ENCODE peak calls at places on chromosomes 12 and 14, in four cellular contexts. One of them, this sample, is unnamed.

GRCh38 chr12:47033081-47033480 is 46.3 kb upstream of the PCED1B start:
- DNase-seq in AG10803: peak
- DNase-seq in HTR-8/SVneo: no peak
- DNase-seq in memory B cell: no peak
- DNase-seq in this sample: peak

GRCh38 chr12:116657921-116658495 is 79.9 kb downstream of the SPRING1 start:
- DNase-seq in AG10803: no peak
- DNase-seq in HTR-8/SVneo: no peak
- DNase-seq in memory B cell: no peak
- DNase-seq in this sample: no peak

GRCh38 chr12:53056296-53056695 is 6.4 kb downstream of the TNS2 start:
- DNase-seq in AG10803: no peak
- DNase-seq in HTR-8/SVneo: no peak
- DNase-seq in memory B cell: no peak
- DNase-seq in this sample: no peak

GRCh38 chr12:132444957-132445883 is 44.7 kb upstream of the FBRSL1 start:
- DNase-seq in AG10803: no peak
- DNase-seq in HTR-8/SVneo: no peak
- DNase-seq in memory B cell: peak
- DNase-seq in this sample: no peak

GRCh38 chr12:40225337-40225983 is 663 bp downstream of the LRRK2 start:
- DNase-seq in AG10803: no peak
- DNase-seq in HTR-8/SVneo: no peak
- DNase-seq in memory B cell: no peak
- DNase-seq in this sample: peak

GRCh38 chr12:117778656-117779055 is 190.1 kb downstream of the KSR2 start:
- DNase-seq in AG10803: no peak
- DNase-seq in HTR-8/SVneo: no peak
- DNase-seq in memory B cell: no peak
- DNase-seq in this sample: no peak

GRCh38 chr14:103711516-103712431 is 3.5 kb downstream of the XRCC3 start:
- DNase-seq in AG10803: peak
- DNase-seq in HTR-8/SVneo: no peak
- DNase-seq in memory B cell: no peak
- DNase-seq in this sample: no peak

GRCh38 chr12:27614866-27615265 is 81.4 kb upstream of the REP15 start:
- DNase-seq in AG10803: no peak
- DNase-seq in HTR-8/SVneo: no peak
- DNase-seq in memory B cell: no peak
- DNase-seq in this sample: no peak

GRCh38 chr12:96501139-96501741 is 11.9 kb downstream of the CFAP54 start:
- DNase-seq in AG10803: peak
- DNase-seq in HTR-8/SVneo: peak
- DNase-seq in memory B cell: no peak
- DNase-seq in this sample: peak

GRCh38 chr14:89598548-89599186 is 181.6 kb upstream of the FOXN3 start:
- DNase-seq in AG10803: peak
- DNase-seq in HTR-8/SVneo: no peak
- DNase-seq in memory B cell: no peak
- DNase-seq in this sample: no peak

GRCh38 chr14:81412779-81413178 is 12.7 kb upstream of the STON2 start:
- DNase-seq in AG10803: no peak
- DNase-seq in HTR-8/SVneo: no peak
- DNase-seq in memory B cell: no peak
- DNase-seq in this sample: no peak

GRCh38 chr14:58722433-58722832 is 84.7 kb downstream of the DACT1 start:
- DNase-seq in AG10803: no peak
- DNase-seq in HTR-8/SVneo: no peak
- DNase-seq in memory B cell: no peak
- DNase-seq in this sample: no peak

GRCh38 chr12:7075931-7076330 is 15.4 kb downstream of the C1S start:
- DNase-seq in AG10803: peak
- DNase-seq in HTR-8/SVneo: no peak
- DNase-seq in memory B cell: no peak
- DNase-seq in this sample: no peak

GRCh38 chr14:77603654-77604270 is 12.7 kb downstream of the SPTLC2 start:
- DNase-seq in AG10803: no peak
- DNase-seq in HTR-8/SVneo: no peak
- DNase-seq in memory B cell: no peak
- DNase-seq in this sample: peak

GRCh38 chr12:132140918-132141841 is 2.9 kb downstream of the DDX51 start:
- DNase-seq in AG10803: no peak
- DNase-seq in HTR-8/SVneo: no peak
- DNase-seq in memory B cell: no peak
- DNase-seq in this sample: no peak

GRCh38 chr12:25115677-25116076 is 79.3 kb downstream of the DNAI7 start:
- DNase-seq in AG10803: no peak
- DNase-seq in HTR-8/SVneo: no peak
- DNase-seq in memory B cell: no peak
- DNase-seq in this sample: no peak

GRCh38 chr12:104687823-104688573 is 231.2 kb downstream of the CHST11 start:
- DNase-seq in AG10803: no peak
- DNase-seq in HTR-8/SVneo: no peak
- DNase-seq in memory B cell: no peak
- DNase-seq in this sample: no peak

GRCh38 chr12:93921511-93921910 is 226.9 kb upstream of the PLXNC1 start:
- DNase-seq in AG10803: no peak
- DNase-seq in HTR-8/SVneo: no peak
- DNase-seq in memory B cell: no peak
- DNase-seq in this sample: no peak

GRCh38 chr12:121711925-121712461 is 559 bp upstream of the TMEM120B start:
- DNase-seq in AG10803: peak
- DNase-seq in HTR-8/SVneo: peak
- DNase-seq in memory B cell: peak
- DNase-seq in this sample: peak

GRCh38 chr12:12022306-12022931 is 48.3 kb upstream of the BCL2L14 start:
- DNase-seq in AG10803: no peak
- DNase-seq in HTR-8/SVneo: no peak
- DNase-seq in memory B cell: no peak
- DNase-seq in this sample: no peak

GRCh38 chr12:100826323-100826722 is 31.7 kb downstream of the ANO4 start:
- DNase-seq in AG10803: peak
- DNase-seq in HTR-8/SVneo: no peak
- DNase-seq in memory B cell: no peak
- DNase-seq in this sample: peak